ENCODE peak calls at places on chromosomes 5 and 9, in seven cellular contexts. I, Z, G, E, S, U and K are unnamed samples.

GRCh38 chr9:96317335-96317980 is 15.5 kb upstream of the HSD17B3 start:
- DNase-seq in I (peak), Z (peak), G (peak), E (peak), S (no peak), U (peak), K (peak)

GRCh38 chr9:127955294-127956015 is 17.8 kb upstream of the DPM2 start:
- DNase-seq in I (peak), Z (peak), G (peak), E (no peak), S (no peak), U (peak), K (peak)

GRCh38 chr9:34163439-34163838 is 15.4 kb upstream of the UBAP1 start:
- DNase-seq in I (no peak), Z (peak), G (no peak), E (peak), S (peak), U (no peak), K (no peak)

GRCh38 chr5:176985516-176985915 is 21.1 kb downstream of the UIMC1 start:
- DNase-seq in I (no peak), Z (no peak), G (no peak), E (no peak), S (no peak), U (no peak), K (no peak)

GRCh38 chr9:28774433-28775029 is 1201.2 kb upstream of the C9orf72 start:
- DNase-seq in I (no peak), Z (peak), G (peak), E (peak), S (no peak), U (peak), K (peak)

GRCh38 chr9:137297060-137297664 is 4.9 kb downstream of the NRARP start:
- DNase-seq in I (peak), Z (no peak), G (no peak), E (no peak), S (no peak), U (no peak), K (no peak)

GRCh38 chr5:81233080-81233634 is at the start of gene CKMT2:
- DNase-seq in I (peak), Z (peak), G (no peak), E (peak), S (peak), U (no peak), K (no peak)

GRCh38 chr5:134070979-134071849 is 43.3 kb upstream of the TCF7 start:
- DNase-seq in I (no peak), Z (peak), G (no peak), E (peak), S (no peak), U (no peak), K (no peak)

GRCh38 chr9:78713746-78714405 is 417.0 kb downstream of the PSAT1 start:
- DNase-seq in I (no peak), Z (peak), G (no peak), E (peak), S (no peak), U (no peak), K (peak)

GRCh38 chr5:94433393-94434149 is 184.8 kb downstream of the KIAA0825 start:
- DNase-seq in I (no peak), Z (peak), G (no peak), E (peak), S (no peak), U (no peak), K (peak)

GRCh38 chr9:78144663-78145377 is 91.1 kb upstream of the CEP78 start:
- DNase-seq in I (no peak), Z (no peak), G (no peak), E (no peak), S (no peak), U (no peak), K (no peak)

GRCh38 chr5:37226377-37226776 is 22.8 kb downstream of the CPLANE1 start:
- DNase-seq in I (no peak), Z (no peak), G (no peak), E (no peak), S (no peak), U (no peak), K (no peak)